ENCODE peak calls at places on chromosomes 6 and 20, in seven cellular contexts. One of them, this sample, is unnamed.

GRCh38 chr20:10634683-10635411 is 39.0 kb downstream of the JAG1 start:
- DNase-seq in AG09309: peak; percentile 81
- DNase-seq in C1 segment of cervical spinal cord: no peak
- DNase-seq in HS-27A: no peak
- DNase-seq in osteoblast: peak; percentile 78
- DNase-seq in A673: no peak
- DNase-seq in ACHN: no peak
- DNase-seq in this sample: peak; percentile 64

GRCh38 chr20:10074513-10074912 is 39.7 kb downstream of the ANKEF1 start:
- DNase-seq in AG09309: peak; percentile 63
- DNase-seq in C1 segment of cervical spinal cord: no peak
- DNase-seq in HS-27A: peak; percentile 66
- DNase-seq in osteoblast: peak; percentile 6
- DNase-seq in A673: peak; percentile 89
- DNase-seq in ACHN: peak; percentile 64
- DNase-seq in this sample: peak; percentile 55

GRCh38 chr6:54971825-54972224 is 125.3 kb downstream of the FAM83B start:
- DNase-seq in AG09309: no peak
- DNase-seq in C1 segment of cervical spinal cord: no peak
- DNase-seq in HS-27A: no peak
- DNase-seq in osteoblast: no peak
- DNase-seq in A673: no peak
- DNase-seq in ACHN: no peak
- DNase-seq in this sample: no peak

GRCh38 chr6:4925580-4925979 is 78.3 kb downstream of the RPP40 start:
- DNase-seq in AG09309: no peak
- DNase-seq in C1 segment of cervical spinal cord: no peak
- DNase-seq in HS-27A: no peak
- DNase-seq in osteoblast: no peak
- DNase-seq in A673: no peak
- DNase-seq in ACHN: no peak
- DNase-seq in this sample: no peak

GRCh38 chr6:110550353-110550752 is 73.9 kb upstream of the SLC22A16 start:
- DNase-seq in AG09309: no peak
- DNase-seq in C1 segment of cervical spinal cord: no peak
- DNase-seq in HS-27A: no peak
- DNase-seq in osteoblast: no peak
- DNase-seq in A673: no peak
- DNase-seq in ACHN: no peak
- DNase-seq in this sample: no peak

GRCh38 chr6:140609956-140610355 is 1235.5 kb upstream of the CITED2 start:
- DNase-seq in AG09309: no peak
- DNase-seq in C1 segment of cervical spinal cord: no peak
- DNase-seq in HS-27A: no peak
- DNase-seq in osteoblast: no peak
- DNase-seq in A673: no peak
- DNase-seq in ACHN: no peak
- DNase-seq in this sample: no peak

GRCh38 chr20:3828798-3829197 is 8.5 kb downstream of the AP5S1 start:
- DNase-seq in AG09309: no peak
- DNase-seq in C1 segment of cervical spinal cord: no peak
- DNase-seq in HS-27A: no peak
- DNase-seq in osteoblast: no peak
- DNase-seq in A673: no peak
- DNase-seq in ACHN: no peak
- DNase-seq in this sample: no peak

GRCh38 chr20:44969320-44969879 is 3.1 kb downstream of the STK4 start:
- DNase-seq in AG09309: no peak
- DNase-seq in C1 segment of cervical spinal cord: no peak
- DNase-seq in HS-27A: no peak
- DNase-seq in osteoblast: no peak
- DNase-seq in A673: no peak
- DNase-seq in ACHN: no peak
- DNase-seq in this sample: no peak

GRCh38 chr6:158170656-158171081 is 2.5 kb downstream of the GTF2H5 start:
- DNase-seq in AG09309: peak; percentile 79
- DNase-seq in C1 segment of cervical spinal cord: no peak
- DNase-seq in HS-27A: peak; percentile 92
- DNase-seq in osteoblast: no peak
- DNase-seq in A673: no peak
- DNase-seq in ACHN: peak; percentile 66
- DNase-seq in this sample: peak; percentile 37

GRCh38 chr6:88908598-88909548 is 54.5 kb downstream of the RNGTT start:
- DNase-seq in AG09309: no peak
- DNase-seq in C1 segment of cervical spinal cord: no peak
- DNase-seq in HS-27A: no peak
- DNase-seq in osteoblast: no peak
- DNase-seq in A673: no peak
- DNase-seq in ACHN: no peak
- DNase-seq in this sample: no peak

GRCh38 chr6:41428402-41428994 is 93.1 kb downstream of the NCR2 start:
- DNase-seq in AG09309: peak; percentile 21
- DNase-seq in C1 segment of cervical spinal cord: no peak
- DNase-seq in HS-27A: no peak
- DNase-seq in osteoblast: peak; percentile 59
- DNase-seq in A673: no peak
- DNase-seq in ACHN: no peak
- DNase-seq in this sample: no peak

GRCh38 chr6:11270030-11271027 is 37.9 kb upstream of the NEDD9 start:
- DNase-seq in AG09309: no peak
- DNase-seq in C1 segment of cervical spinal cord: no peak
- DNase-seq in HS-27A: no peak
- DNase-seq in osteoblast: no peak
- DNase-seq in A673: no peak
- DNase-seq in ACHN: no peak
- DNase-seq in this sample: no peak

GRCh38 chr6:34146801-34147592 is 1.1 kb upstream of the GRM4 start:
- DNase-seq in AG09309: no peak
- DNase-seq in C1 segment of cervical spinal cord: no peak
- DNase-seq in HS-27A: no peak
- DNase-seq in osteoblast: peak; percentile 94
- DNase-seq in A673: no peak
- DNase-seq in ACHN: peak; percentile 57
- DNase-seq in this sample: no peak

GRCh38 chr6:16049178-16049577 is 79.7 kb upstream of the MYLIP start:
- DNase-seq in AG09309: no peak
- DNase-seq in C1 segment of cervical spinal cord: no peak
- DNase-seq in HS-27A: peak; percentile 23
- DNase-seq in osteoblast: no peak
- DNase-seq in A673: no peak
- DNase-seq in ACHN: no peak
- DNase-seq in this sample: no peak

GRCh38 chr6:15689586-15690450 is 27.0 kb upstream of the DTNBP1 start:
- DNase-seq in AG09309: no peak
- DNase-seq in C1 segment of cervical spinal cord: no peak
- DNase-seq in HS-27A: no peak
- DNase-seq in osteoblast: no peak
- DNase-seq in A673: no peak
- DNase-seq in ACHN: no peak
- DNase-seq in this sample: no peak

GRCh38 chr6:43268348-43268685 is 25.0 kb downstream of the TTBK1 start:
- DNase-seq in AG09309: no peak
- DNase-seq in C1 segment of cervical spinal cord: peak; percentile 33
- DNase-seq in HS-27A: no peak
- DNase-seq in osteoblast: peak; percentile 79
- DNase-seq in A673: no peak
- DNase-seq in ACHN: no peak
- DNase-seq in this sample: no peak

GRCh38 chr6:42970859-42971612 is 7.9 kb downstream of the PEX6 start:
- DNase-seq in AG09309: no peak
- DNase-seq in C1 segment of cervical spinal cord: no peak
- DNase-seq in HS-27A: no peak
- DNase-seq in osteoblast: peak; percentile 81
- DNase-seq in A673: peak; percentile 43
- DNase-seq in ACHN: peak; percentile 30
- DNase-seq in this sample: no peak

GRCh38 chr20:49850463-49851233 is 38.0 kb downstream of the SLC9A8 start:
- DNase-seq in AG09309: no peak
- DNase-seq in C1 segment of cervical spinal cord: no peak
- DNase-seq in HS-27A: no peak
- DNase-seq in osteoblast: no peak
- DNase-seq in A673: no peak
- DNase-seq in ACHN: no peak
- DNase-seq in this sample: no peak

GRCh38 chr6:46263709-46264091 is 92.9 kb upstream of the ENPP5 start:
- DNase-seq in AG09309: peak; percentile 93
- DNase-seq in C1 segment of cervical spinal cord: no peak
- DNase-seq in HS-27A: no peak
- DNase-seq in osteoblast: no peak
- DNase-seq in A673: peak; percentile 82
- DNase-seq in ACHN: no peak
- DNase-seq in this sample: peak; percentile 82

GRCh38 chr6:89503641-89504040 is 70.7 kb downstream of the ANKRD6 start:
- DNase-seq in AG09309: no peak
- DNase-seq in C1 segment of cervical spinal cord: no peak
- DNase-seq in HS-27A: no peak
- DNase-seq in osteoblast: no peak
- DNase-seq in A673: no peak
- DNase-seq in ACHN: no peak
- DNase-seq in this sample: no peak

GRCh38 chr6:156963712-156964700 is 186.8 kb downstream of the ARID1B start:
- DNase-seq in AG09309: no peak
- DNase-seq in C1 segment of cervical spinal cord: peak; percentile 19
- DNase-seq in HS-27A: peak; percentile 69
- DNase-seq in osteoblast: peak; percentile 88
- DNase-seq in A673: peak; percentile 20
- DNase-seq in ACHN: peak; percentile 50
- DNase-seq in this sample: peak; percentile 59

GRCh38 chr6:35048031-35048613 is 93.0 kb downstream of the TCP11 start:
- DNase-seq in AG09309: no peak
- DNase-seq in C1 segment of cervical spinal cord: peak; percentile 86
- DNase-seq in HS-27A: no peak
- DNase-seq in osteoblast: no peak
- DNase-seq in A673: no peak
- DNase-seq in ACHN: no peak
- DNase-seq in this sample: no peak

GRCh38 chr20:54324041-54324440 is 116.2 kb downstream of the PFDN4 start:
- DNase-seq in AG09309: no peak
- DNase-seq in C1 segment of cervical spinal cord: no peak
- DNase-seq in HS-27A: no peak
- DNase-seq in osteoblast: no peak
- DNase-seq in A673: no peak
- DNase-seq in ACHN: no peak
- DNase-seq in this sample: no peak

GRCh38 chr6:15473741-15474161 is 189.1 kb downstream of the DTNBP1 start:
- DNase-seq in AG09309: peak; percentile 55
- DNase-seq in C1 segment of cervical spinal cord: no peak
- DNase-seq in HS-27A: peak; percentile 23
- DNase-seq in osteoblast: no peak
- DNase-seq in A673: no peak
- DNase-seq in ACHN: no peak
- DNase-seq in this sample: peak; percentile 59

GRCh38 chr20:24804481-24805206 is 144.4 kb upstream of the CST7 start:
- DNase-seq in AG09309: no peak
- DNase-seq in C1 segment of cervical spinal cord: no peak
- DNase-seq in HS-27A: no peak
- DNase-seq in osteoblast: no peak
- DNase-seq in A673: no peak
- DNase-seq in ACHN: no peak
- DNase-seq in this sample: no peak

GRCh38 chr6:111844921-111845320 is 28.3 kb downstream of the FYN start:
- DNase-seq in AG09309: no peak
- DNase-seq in C1 segment of cervical spinal cord: no peak
- DNase-seq in HS-27A: no peak
- DNase-seq in osteoblast: no peak
- DNase-seq in A673: no peak
- DNase-seq in ACHN: no peak
- DNase-seq in this sample: no peak

GRCh38 chr6:18179770-18180393 is 24.7 kb downstream of the KDM1B start:
- DNase-seq in AG09309: no peak
- DNase-seq in C1 segment of cervical spinal cord: no peak
- DNase-seq in HS-27A: no peak
- DNase-seq in osteoblast: no peak
- DNase-seq in A673: no peak
- DNase-seq in ACHN: no peak
- DNase-seq in this sample: no peak

GRCh38 chr6:143940011-143940597 is 68.0 kb downstream of the PLAGL1 start:
- DNase-seq in AG09309: peak; percentile 3
- DNase-seq in C1 segment of cervical spinal cord: no peak
- DNase-seq in HS-27A: peak; percentile 17
- DNase-seq in osteoblast: peak; percentile 80
- DNase-seq in A673: peak; percentile 42
- DNase-seq in ACHN: peak; percentile 64
- DNase-seq in this sample: no peak

GRCh38 chr6:166725571-166725970 is 98.5 kb upstream of the RPS6KA2 start:
- DNase-seq in AG09309: no peak
- DNase-seq in C1 segment of cervical spinal cord: no peak
- DNase-seq in HS-27A: no peak
- DNase-seq in osteoblast: no peak
- DNase-seq in A673: no peak
- DNase-seq in ACHN: no peak
- DNase-seq in this sample: no peak

GRCh38 chr6:22025468-22026159 is 271.2 kb downstream of the PRL start:
- DNase-seq in AG09309: peak; percentile 61
- DNase-seq in C1 segment of cervical spinal cord: no peak
- DNase-seq in HS-27A: no peak
- DNase-seq in osteoblast: no peak
- DNase-seq in A673: peak; percentile 90
- DNase-seq in ACHN: no peak
- DNase-seq in this sample: no peak

GRCh38 chr6:158474961-158475343 is 84.9 kb upstream of the TMEM181 start:
- DNase-seq in AG09309: no peak
- DNase-seq in C1 segment of cervical spinal cord: no peak
- DNase-seq in HS-27A: no peak
- DNase-seq in osteoblast: peak; percentile 85
- DNase-seq in A673: no peak
- DNase-seq in ACHN: no peak
- DNase-seq in this sample: no peak

GRCh38 chr6:17012421-17013225 is 89.2 kb upstream of the STMND1 start:
- DNase-seq in AG09309: no peak
- DNase-seq in C1 segment of cervical spinal cord: no peak
- DNase-seq in HS-27A: no peak
- DNase-seq in osteoblast: peak; percentile 41
- DNase-seq in A673: peak; percentile 29
- DNase-seq in ACHN: no peak
- DNase-seq in this sample: no peak

GRCh38 chr6:3904518-3904917 is 55.3 kb downstream of the FAM50B start:
- DNase-seq in AG09309: no peak
- DNase-seq in C1 segment of cervical spinal cord: no peak
- DNase-seq in HS-27A: no peak
- DNase-seq in osteoblast: no peak
- DNase-seq in A673: no peak
- DNase-seq in ACHN: no peak
- DNase-seq in this sample: no peak